ENCODE peak calls at places on chromosomes 4 and X, in ten cellular contexts. Z is activated T-helper 2 cell treated with anti-CD3 and anti-CD28 coated beads, Interferon-gamma antibody, Interleukin-2, Interleukin-4, amounts not matched to agents 10 μg/mL and 5 μg/mL and 100 μg/mL, durations not matched to agents 14 hours and 24 hours and 36 hours; L is colonic mucosa; E is fibroblast of the aortic adventitia; M is SK-N-DZ; G is ELR; P is NCI-H1930; J is activated T-helper 1 cell treated with Interleukin-2 at 50 U/mL for 16 hours; R is stimulated activated CD4-positive, alpha-beta T cell treated with anti-CD3 and anti-CD28 coated beads, Interleukin-15, amount 100 ng/mL, for 1 hour; F is brain microvascular endothelial cell. K is an unnamed sample.
A peak's percentile ranks its signal among the peaks of the same experiment; 100 is the strongest.

GRCh38 chr4:137468836-137469235 is 63.5 kb downstream of the PCDH18 start:
- DNase-seq in Z (no peak), L (no peak), E (no peak), M (no peak), G (no peak), P (no peak), J (no peak), R (no peak), F (no peak), K (no peak)

GRCh38 chrX:13569479-13570244 is at the start of gene EGFL6:
- DNase-seq in Z (no peak), L (no peak), E (no peak), M (no peak), G (no peak), P (no peak), J (no peak), R (no peak), F (no peak), K (no peak)

GRCh38 chr4:176726803-176727202 is 65.9 kb downstream of the VEGFC start:
- DNase-seq in Z (no peak), L (no peak), E (peak; percentile 28), M (no peak), G (no peak), P (no peak), J (no peak), R (no peak), F (peak; percentile 36), K (no peak)

GRCh38 chr4:114857831-114858230 is 255.6 kb downstream of the NDST4 start:
- DNase-seq in Z (no peak), L (no peak), E (no peak), M (no peak), G (no peak), P (no peak), J (no peak), R (no peak), F (no peak), K (no peak)

GRCh38 chrX:11269996-11270395 is 23.2 kb upstream of the AMELX start:
- DNase-seq in Z (no peak), L (no peak), E (no peak), M (no peak), G (peak; percentile 13), P (no peak), J (no peak), R (no peak), F (no peak), K (no peak)

GRCh38 chr4:150297861-150298474 is 219.7 kb downstream of the DCLK2 start:
- DNase-seq in Z (no peak), L (peak; percentile 53), E (peak; percentile 85), M (peak; percentile 63), G (peak; percentile 72), P (peak; percentile 28), J (no peak), R (no peak), F (peak; percentile 73), K (no peak)

GRCh38 chrX:39203427-39203826 is 402.2 kb downstream of the MID1IP1 start:
- DNase-seq in Z (no peak), L (peak; percentile 30), E (no peak), M (no peak), G (no peak), P (no peak), J (no peak), R (no peak), F (no peak), K (no peak)

GRCh38 chr4:122836941-122837340 is 10.3 kb downstream of the FGF2 start:
- DNase-seq in Z (no peak), L (no peak), E (no peak), M (no peak), G (peak; percentile 74), P (no peak), J (no peak), R (no peak), F (peak; percentile 51), K (no peak)

GRCh38 chr4:3774253-3774883 is 8.2 kb downstream of the ADRA2C start:
- DNase-seq in Z (no peak), L (no peak), E (no peak), M (no peak), G (no peak), P (no peak), J (no peak), R (no peak), F (no peak), K (no peak)

GRCh38 chrX:9681422-9681821 is 84.2 kb downstream of the GPR143 start:
- DNase-seq in Z (no peak), L (no peak), E (peak; percentile 11), M (no peak), G (peak; percentile 60), P (no peak), J (no peak), R (no peak), F (peak; percentile 18), K (no peak)